ENCODE peak calls at places on chromosome 2, in nine cellular contexts. One of them, this sample, is unnamed.

GRCh38 chr2:164014068-164014577 is 278.3 kb upstream of the FIGN start:
- DNase-seq in upper lobe of left lung: no peak
- DNase-seq in IMR-90: no peak
- DNase-seq in small intestine: no peak
- DNase-seq in colonic mucosa: no peak
- DNase-seq in mammary epithelial cell: no peak
- DNase-seq in Peyer's patch: no peak
- DNase-seq in PC-3: no peak
- DNase-seq in upper lobe of right lung: no peak
- DNase-seq in this sample: no peak

GRCh38 chr2:3403587-3404334 is 24.3 kb downstream of the TRAPPC12 start:
- DNase-seq in upper lobe of left lung: no peak
- DNase-seq in PC-3: no peak
- DNase-seq in IMR-90: no peak
- DNase-seq in mammary epithelial cell: no peak
- DNase-seq in upper lobe of right lung: no peak
- DNase-seq in small intestine: no peak
- DNase-seq in Peyer's patch: no peak
- DNase-seq in colonic mucosa: no peak
- DNase-seq in this sample: no peak

GRCh38 chr2:82259551-82259950 is 1955.0 kb upstream of the LRRTM1 start:
- DNase-seq in PC-3: no peak
- DNase-seq in IMR-90: no peak
- DNase-seq in mammary epithelial cell: no peak
- DNase-seq in upper lobe of right lung: no peak
- DNase-seq in Peyer's patch: no peak
- DNase-seq in upper lobe of left lung: no peak
- DNase-seq in colonic mucosa: no peak
- DNase-seq in small intestine: no peak
- DNase-seq in this sample: no peak

GRCh38 chr2:235661136-235661535 is 167.3 kb downstream of the AGAP1 start:
- DNase-seq in small intestine: peak; percentile 82
- DNase-seq in Peyer's patch: no peak
- DNase-seq in colonic mucosa: no peak
- DNase-seq in PC-3: no peak
- DNase-seq in upper lobe of right lung: no peak
- DNase-seq in mammary epithelial cell: no peak
- DNase-seq in IMR-90: no peak
- DNase-seq in upper lobe of left lung: no peak
- DNase-seq in this sample: no peak

GRCh38 chr2:175034728-175035127 is 29.5 kb upstream of the CHN1 start:
- DNase-seq in small intestine: no peak
- DNase-seq in PC-3: no peak
- DNase-seq in IMR-90: no peak
- DNase-seq in upper lobe of right lung: no peak
- DNase-seq in mammary epithelial cell: no peak
- DNase-seq in Peyer's patch: no peak
- DNase-seq in colonic mucosa: no peak
- DNase-seq in upper lobe of left lung: no peak
- DNase-seq in this sample: no peak

GRCh38 chr2:102147935-102148334 is 5.4 kb downstream of the IL1R1 start:
- DNase-seq in IMR-90: peak; percentile 34
- DNase-seq in Peyer's patch: no peak
- DNase-seq in colonic mucosa: no peak
- DNase-seq in upper lobe of right lung: no peak
- DNase-seq in upper lobe of left lung: no peak
- DNase-seq in mammary epithelial cell: peak; percentile 8
- DNase-seq in small intestine: no peak
- DNase-seq in PC-3: no peak
- DNase-seq in this sample: no peak

GRCh38 chr2:235749121-235749780 is 255.4 kb downstream of the AGAP1 start:
- DNase-seq in upper lobe of right lung: no peak
- DNase-seq in small intestine: no peak
- DNase-seq in colonic mucosa: no peak
- DNase-seq in IMR-90: peak; percentile 66
- DNase-seq in PC-3: no peak
- DNase-seq in upper lobe of left lung: no peak
- DNase-seq in Peyer's patch: no peak
- DNase-seq in mammary epithelial cell: no peak
- DNase-seq in this sample: no peak

GRCh38 chr2:174439323-174439722 is 43.8 kb downstream of the SCRN3 start:
- DNase-seq in mammary epithelial cell: no peak
- DNase-seq in colonic mucosa: no peak
- DNase-seq in Peyer's patch: no peak
- DNase-seq in upper lobe of left lung: no peak
- DNase-seq in small intestine: no peak
- DNase-seq in PC-3: no peak
- DNase-seq in upper lobe of right lung: no peak
- DNase-seq in IMR-90: no peak
- DNase-seq in this sample: no peak

GRCh38 chr2:156539086-156539485 is 102.9 kb downstream of the GPD2 start:
- DNase-seq in IMR-90: no peak
- DNase-seq in PC-3: no peak
- DNase-seq in upper lobe of right lung: no peak
- DNase-seq in mammary epithelial cell: no peak
- DNase-seq in upper lobe of left lung: no peak
- DNase-seq in colonic mucosa: no peak
- DNase-seq in small intestine: no peak
- DNase-seq in Peyer's patch: no peak
- DNase-seq in this sample: no peak

GRCh38 chr2:62296833-62297641 is 101.1 kb downstream of the B3GNT2 start:
- DNase-seq in mammary epithelial cell: no peak
- DNase-seq in small intestine: no peak
- DNase-seq in upper lobe of left lung: no peak
- DNase-seq in Peyer's patch: no peak
- DNase-seq in colonic mucosa: no peak
- DNase-seq in IMR-90: no peak
- DNase-seq in upper lobe of right lung: no peak
- DNase-seq in PC-3: no peak
- DNase-seq in this sample: no peak
- H3K9me3 ChIP-seq in mammary epithelial cell: no peaks in the 10 kb centered on the region
- H3K9me3 ChIP-seq in small intestine: no peaks in the 10 kb centered on the region
- H3K9me3 ChIP-seq in upper lobe of left lung: no peaks in the 10 kb centered on the region
- H3K9me3 ChIP-seq in Peyer's patch: no peaks in the 10 kb centered on the region
- H3K9me3 ChIP-seq in colonic mucosa: no peaks in the 10 kb centered on the region
- H3K9me3 ChIP-seq in IMR-90: no peaks in the 10 kb centered on the region
- H3K9me3 ChIP-seq in upper lobe of right lung: no peaks in the 10 kb centered on the region
- H3K9me3 ChIP-seq in PC-3: no peaks in the 10 kb centered on the region
- H3K9me3 ChIP-seq in this sample: no peaks in the 10 kb centered on the region

GRCh38 chr2:80304522-80304878 is at the start of gene LRRTM1:
- DNase-seq in IMR-90: no peak
- DNase-seq in upper lobe of left lung: peak; percentile 68
- DNase-seq in Peyer's patch: no peak
- DNase-seq in colonic mucosa: no peak
- DNase-seq in small intestine: no peak
- DNase-seq in PC-3: no peak
- DNase-seq in mammary epithelial cell: no peak
- DNase-seq in upper lobe of right lung: peak; percentile 59
- DNase-seq in this sample: peak; percentile 12
- H3K4me3 ChIP-seq in IMR-90: peak within 1 kb of the TSS; percentile 27
- H3K4me3 ChIP-seq in upper lobe of left lung: no peak within 1 kb of the TSS
- H3K4me3 ChIP-seq in Peyer's patch: no peak within 1 kb of the TSS
- H3K4me3 ChIP-seq in colonic mucosa: peak within 1 kb of the TSS; percentile 11
- H3K4me3 ChIP-seq in small intestine: no peak within 1 kb of the TSS
- H3K4me3 ChIP-seq in PC-3: no peak within 1 kb of the TSS
- H3K4me3 ChIP-seq in mammary epithelial cell: no peak within 1 kb of the TSS
- H3K4me3 ChIP-seq in upper lobe of right lung: peak within 1 kb of the TSS; percentile 12
- H3K4me3 ChIP-seq in this sample: no peak within 1 kb of the TSS

DNA sequence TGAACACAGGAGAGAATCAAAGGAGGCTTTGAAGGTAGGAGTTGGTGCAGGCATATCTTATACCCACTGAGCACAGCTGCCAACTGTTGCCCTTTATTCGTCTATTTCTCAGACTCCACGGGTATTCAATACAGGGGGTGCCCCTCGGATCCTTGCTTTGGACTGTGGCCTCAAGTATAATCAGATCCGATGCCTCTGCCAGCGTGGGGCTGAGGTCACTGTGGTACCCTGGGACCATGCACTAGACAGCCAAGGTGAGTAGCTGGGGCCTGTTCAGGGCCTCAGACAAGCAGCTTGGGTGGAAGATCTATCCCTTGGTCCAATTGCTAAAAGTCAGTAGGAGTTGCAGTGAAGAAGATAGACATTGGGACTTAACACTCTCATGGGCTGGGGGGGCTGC is 5.2 kb downstream of the CAD start:
- DNase-seq in small intestine: no peak
- DNase-seq in Peyer's patch: no peak
- DNase-seq in IMR-90: no peak
- DNase-seq in mammary epithelial cell: no peak
- DNase-seq in upper lobe of right lung: peak; percentile 13
- DNase-seq in colonic mucosa: no peak
- DNase-seq in PC-3: no peak
- DNase-seq in upper lobe of left lung: no peak
- DNase-seq in this sample: no peak
- H3K36me3 ChIP-seq in small intestine: peaks cover 20% of the 10 kb centered on the region
- H3K36me3 ChIP-seq in Peyer's patch: no peaks in the 10 kb centered on the region
- H3K36me3 ChIP-seq in IMR-90: peaks cover 51% of the 10 kb centered on the region
- H3K36me3 ChIP-seq in mammary epithelial cell: peaks cover 46% of the 10 kb centered on the region
- H3K36me3 ChIP-seq in upper lobe of right lung: peaks cover 64% of the 10 kb centered on the region
- H3K36me3 ChIP-seq in colonic mucosa: peaks cover 19% of the 10 kb centered on the region
- H3K36me3 ChIP-seq in PC-3: peaks cover 68% of the 10 kb centered on the region
- H3K36me3 ChIP-seq in upper lobe of left lung: peaks cover 50% of the 10 kb centered on the region
- H3K36me3 ChIP-seq in this sample: peaks cover 86% of the 10 kb centered on the region

DNA sequence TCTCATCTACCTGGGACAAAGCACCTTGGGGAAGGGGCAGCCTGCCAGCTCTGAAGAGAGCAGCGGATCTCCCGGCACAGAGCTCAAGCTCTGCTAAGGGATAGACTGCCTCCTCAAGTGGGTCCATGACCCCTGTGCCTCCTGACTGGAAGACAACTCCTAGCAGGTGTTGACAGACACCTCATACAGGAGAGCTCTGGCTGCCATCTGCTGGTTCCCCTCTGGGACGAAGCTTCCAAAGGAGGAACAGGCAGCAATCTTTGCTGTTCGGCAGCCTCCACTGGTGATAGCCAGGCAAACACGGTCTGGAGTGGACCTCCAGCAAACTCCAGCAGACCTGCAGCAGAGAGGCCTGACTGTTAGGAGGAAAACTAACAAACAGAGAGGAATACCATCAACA is 549.9 kb upstream of the LRATD1 start:
- DNase-seq in colonic mucosa: no peak
- DNase-seq in IMR-90: no peak
- DNase-seq in upper lobe of right lung: no peak
- DNase-seq in upper lobe of left lung: no peak
- DNase-seq in small intestine: no peak
- DNase-seq in PC-3: no peak
- DNase-seq in mammary epithelial cell: no peak
- DNase-seq in Peyer's patch: no peak
- DNase-seq in this sample: no peak
- H3K9me3 ChIP-seq in colonic mucosa: no peaks in the 10 kb centered on the region
- H3K9me3 ChIP-seq in IMR-90: peaks cover 8% of the 10 kb centered on the region
- H3K9me3 ChIP-seq in upper lobe of right lung: no peaks in the 10 kb centered on the region
- H3K9me3 ChIP-seq in upper lobe of left lung: no peaks in the 10 kb centered on the region
- H3K9me3 ChIP-seq in small intestine: no peaks in the 10 kb centered on the region
- H3K9me3 ChIP-seq in PC-3: no peaks in the 10 kb centered on the region
- H3K9me3 ChIP-seq in mammary epithelial cell: no peaks in the 10 kb centered on the region
- H3K9me3 ChIP-seq in Peyer's patch: no peaks in the 10 kb centered on the region
- H3K9me3 ChIP-seq in this sample: no peaks in the 10 kb centered on the region

GRCh38 chr2:28870146-28870891 is at the start of gene TRMT61B:
- DNase-seq in PC-3: peak; percentile 96
- DNase-seq in IMR-90: peak; percentile 93
- DNase-seq in mammary epithelial cell: peak; percentile 93
- DNase-seq in upper lobe of right lung: peak; percentile 99
- DNase-seq in upper lobe of left lung: peak; percentile 100
- DNase-seq in small intestine: peak; percentile 95
- DNase-seq in Peyer's patch: peak; percentile 97
- DNase-seq in colonic mucosa: peak; percentile 97
- DNase-seq in this sample: peak; percentile 96

GRCh38 chr2:28871620-28872019 is 1.5 kb upstream of the TRMT61B start:
- DNase-seq in mammary epithelial cell: no peak
- DNase-seq in IMR-90: no peak
- DNase-seq in upper lobe of right lung: no peak
- DNase-seq in colonic mucosa: no peak
- DNase-seq in PC-3: no peak
- DNase-seq in Peyer's patch: no peak
- DNase-seq in upper lobe of left lung: no peak
- DNase-seq in small intestine: no peak
- DNase-seq in this sample: no peak

GRCh38 chr2:28869494-28870145 is 489 bp downstream of the TRMT61B start:
- DNase-seq in colonic mucosa: peak; percentile 24
- DNase-seq in upper lobe of left lung: no peak
- DNase-seq in mammary epithelial cell: no peak
- DNase-seq in PC-3: no peak
- DNase-seq in small intestine: no peak
- DNase-seq in Peyer's patch: no peak
- DNase-seq in upper lobe of right lung: no peak
- DNase-seq in IMR-90: no peak
- DNase-seq in this sample: no peak

DNA sequence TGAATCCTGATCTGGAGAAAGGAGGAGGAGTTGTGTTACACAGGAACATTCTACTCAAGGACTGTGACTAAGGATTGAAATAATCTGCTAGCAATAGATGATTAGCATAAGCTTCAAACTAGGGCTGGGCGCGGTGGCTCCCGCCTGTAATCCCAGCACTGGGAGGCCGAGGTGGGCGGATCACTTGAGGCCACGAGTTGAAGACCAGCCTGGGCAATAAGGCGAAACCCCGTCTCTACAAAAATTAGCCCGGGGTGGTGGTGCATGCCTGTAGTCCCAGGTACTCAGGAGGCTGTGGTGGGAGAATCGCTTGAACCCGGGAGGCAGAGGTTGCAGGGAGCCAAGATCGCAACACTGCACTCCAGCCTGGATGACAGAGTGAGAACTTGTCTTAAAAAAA is 1.5 kb downstream of the TRMT61B start:
- DNase-seq in upper lobe of left lung: no peak
- DNase-seq in IMR-90: no peak
- DNase-seq in small intestine: peak; percentile 48
- DNase-seq in PC-3: peak; percentile 16
- DNase-seq in upper lobe of right lung: no peak
- DNase-seq in colonic mucosa: no peak
- DNase-seq in mammary epithelial cell: no peak
- DNase-seq in Peyer's patch: no peak
- DNase-seq in this sample: no peak
- H3K4me3 ChIP-seq in upper lobe of left lung: peak overlapping the region; percentile 5
- H3K4me3 ChIP-seq in IMR-90: no peak overlapping the region
- H3K4me3 ChIP-seq in small intestine: no peak overlapping the region
- H3K4me3 ChIP-seq in PC-3: peak overlapping the region; percentile 87
- H3K4me3 ChIP-seq in upper lobe of right lung: peak overlapping the region; percentile 87
- H3K4me3 ChIP-seq in colonic mucosa: no peak overlapping the region
- H3K4me3 ChIP-seq in mammary epithelial cell: peak overlapping the region; percentile 91
- H3K4me3 ChIP-seq in Peyer's patch: no peak overlapping the region
- H3K4me3 ChIP-seq in this sample: peak overlapping the region; percentile 84

GRCh38 chr2:28941008-28941407 is 40.1 kb upstream of the TOGARAM2 start:
- DNase-seq in IMR-90: no peak
- DNase-seq in upper lobe of left lung: no peak
- DNase-seq in PC-3: no peak
- DNase-seq in mammary epithelial cell: no peak
- DNase-seq in small intestine: no peak
- DNase-seq in Peyer's patch: no peak
- DNase-seq in colonic mucosa: no peak
- DNase-seq in upper lobe of right lung: no peak
- DNase-seq in this sample: no peak
- H3K36me3 ChIP-seq in IMR-90: peaks cover 37% of the 10 kb centered on the region
- H3K36me3 ChIP-seq in upper lobe of left lung: peaks cover 28% of the 10 kb centered on the region
- H3K36me3 ChIP-seq in PC-3: peaks cover 85% of the 10 kb centered on the region
- H3K36me3 ChIP-seq in mammary epithelial cell: peaks cover 59% of the 10 kb centered on the region
- H3K36me3 ChIP-seq in small intestine: peaks cover 14% of the 10 kb centered on the region
- H3K36me3 ChIP-seq in Peyer's patch: no peaks in the 10 kb centered on the region
- H3K36me3 ChIP-seq in colonic mucosa: peaks cover 4% of the 10 kb centered on the region
- H3K36me3 ChIP-seq in upper lobe of right lung: peaks cover 77% of the 10 kb centered on the region
- H3K36me3 ChIP-seq in this sample: peaks cover 87% of the 10 kb centered on the region